ENCODE peak calls at places on chromosomes 12 and 14, in seven cellular contexts. O is prostate gland; H is tibial nerve; W is CD8-positive, alpha-beta T cell; F is BE2C; E is CD4-positive, alpha-beta memory T cell; Y is left ventricle myocardium inferior. P is an unnamed sample.
A peak's percentile ranks its signal among the peaks of the same experiment; 100 is the strongest.

GRCh38 chr12:53122961-53123468 is 19.7 kb downstream of the SOAT2 start:
- DNase-seq in O (no peak), H (no peak), W (no peak), F (peak; percentile 75), E (no peak), Y (no peak), P (no peak)

GRCh38 chr12:5096241-5096880 is 52.7 kb downstream of the KCNA5 start:
- DNase-seq in O (no peak), H (no peak), W (no peak), F (no peak), E (no peak), Y (no peak), P (no peak)

GRCh38 chr14:29163109-29163508 is 396.5 kb downstream of the FOXG1 start:
- DNase-seq in O (no peak), H (no peak), W (no peak), F (no peak), E (no peak), Y (no peak), P (no peak)

GRCh38 chr12:53463802-53464375 is 12.0 kb downstream of the PCBP2 start:
- DNase-seq in O (no peak), H (no peak), W (no peak), F (no peak), E (no peak), Y (no peak), P (no peak)

GRCh38 chr14:103427485-103428443 is 42.5 kb downstream of the MARK3 start:
- DNase-seq in O (no peak), H (no peak), W (no peak), F (no peak), E (peak; percentile 8), Y (no peak), P (no peak)

GRCh38 chr12:13371367-13371766 is 174.8 kb downstream of the EMP1 start:
- DNase-seq in O (no peak), H (no peak), W (no peak), F (no peak), E (no peak), Y (no peak), P (no peak)

GRCh38 chr12:44015333-44015941 is 179.6 kb downstream of the TMEM117 start:
- DNase-seq in O (no peak), H (no peak), W (no peak), F (no peak), E (peak; percentile 39), Y (no peak), P (no peak)

GRCh38 chr12:120041386-120042231 is 52.6 kb downstream of the BICDL1 start:
- DNase-seq in O (no peak), H (no peak), W (no peak), F (no peak), E (peak; percentile 28), Y (no peak), P (no peak)

GRCh38 chr12:27385756-27386155 is 53.1 kb downstream of the BMAL2 start:
- DNase-seq in O (no peak), H (no peak), W (no peak), F (no peak), E (no peak), Y (no peak), P (no peak)

GRCh38 chr14:60632777-60633176 is 16.5 kb downstream of the SIX1 start:
- DNase-seq in O (no peak), H (no peak), W (no peak), F (no peak), E (no peak), Y (no peak), P (no peak)

GRCh38 chr12:82730832-82731497 is 44.3 kb downstream of the TMTC2 start:
- DNase-seq in O (no peak), H (no peak), W (no peak), F (no peak), E (no peak), Y (no peak), P (no peak)

GRCh38 chr12:75661927-75662326 is 150.5 kb upstream of the KRR1 start:
- DNase-seq in O (no peak), H (no peak), W (no peak), F (no peak), E (no peak), Y (no peak), P (no peak)

GRCh38 chr12:125114365-125115141 is 49.3 kb downstream of the AACS start:
- DNase-seq in O (no peak), H (no peak), W (no peak), F (no peak), E (no peak), Y (no peak), P (no peak)

GRCh38 chr14:103522028-103522581 is 525 bp downstream of the CKB start:
- DNase-seq in O (no peak), H (no peak), W (no peak), F (peak; percentile 61), E (no peak), Y (peak; percentile 35), P (peak; percentile 91)

GRCh38 chr12:30679250-30679649 is 16.4 kb downstream of the IPO8 start:
- DNase-seq in O (no peak), H (no peak), W (no peak), F (no peak), E (no peak), Y (no peak), P (no peak)

GRCh38 chr14:55807059-55807499 is 227.1 kb downstream of the KTN1 start:
- DNase-seq in O (peak; percentile 86), H (peak; percentile 90), W (peak; percentile 64), F (peak; percentile 87), E (peak; percentile 85), Y (peak; percentile 87), P (peak; percentile 94)

GRCh38 chr12:62817556-62818271 is 117.2 kb downstream of the PPM1H start:
- DNase-seq in O (no peak), H (no peak), W (no peak), F (no peak), E (no peak), Y (no peak), P (no peak)

GRCh38 chr14:95339301-95339865 is 19.7 kb upstream of the CLMN start:
- DNase-seq in O (peak; percentile 54), H (no peak), W (no peak), F (no peak), E (no peak), Y (no peak), P (no peak)

GRCh38 chr12:85733984-85734383 is 102.2 kb downstream of the RASSF9 start:
- DNase-seq in O (no peak), H (no peak), W (no peak), F (no peak), E (no peak), Y (no peak), P (no peak)

GRCh38 chr12:79689477-79690155 is 1.1 kb downstream of the PAWR start:
- DNase-seq in O (peak; percentile 67), H (no peak), W (no peak), F (peak; percentile 10), E (peak; percentile 5), Y (peak; percentile 30), P (peak; percentile 80)

GRCh38 chr14:63677891-63678379 is 36.3 kb upstream of the WDR89 start:
- DNase-seq in O (peak; percentile 80), H (no peak), W (no peak), F (no peak), E (no peak), Y (no peak), P (no peak)

GRCh38 chr12:63844391-63845341 is at the start of gene SRGAP1:
- DNase-seq in O (peak; percentile 31), H (peak; percentile 50), W (no peak), F (peak; percentile 81), E (no peak), Y (peak; percentile 75), P (peak; percentile 90)

GRCh38 chr12:24840046-24840800 is 108.7 kb downstream of the BCAT1 start:
- DNase-seq in O (no peak), H (no peak), W (no peak), F (no peak), E (no peak), Y (no peak), P (no peak)

GRCh38 chr12:131938082-131938481 is 9.0 kb downstream of the PUS1 start:
- DNase-seq in O (no peak), H (no peak), W (no peak), F (no peak), E (no peak), Y (no peak), P (peak; percentile 18)

GRCh38 chr12:104641862-104642261 is 185.1 kb downstream of the CHST11 start:
- DNase-seq in O (no peak), H (no peak), W (no peak), F (no peak), E (no peak), Y (no peak), P (no peak)

GRCh38 chr12:42590324-42590934 is 883 bp upstream of the PRICKLE1 start:
- DNase-seq in O (no peak), H (no peak), W (no peak), F (peak; percentile 44), E (no peak), Y (peak; percentile 21), P (peak; percentile 66)

GRCh38 chr14:92704036-92704804 is 44.2 kb downstream of the LGMN start:
- DNase-seq in O (no peak), H (no peak), W (no peak), F (no peak), E (no peak), Y (no peak), P (peak; percentile 70)

DNA sequence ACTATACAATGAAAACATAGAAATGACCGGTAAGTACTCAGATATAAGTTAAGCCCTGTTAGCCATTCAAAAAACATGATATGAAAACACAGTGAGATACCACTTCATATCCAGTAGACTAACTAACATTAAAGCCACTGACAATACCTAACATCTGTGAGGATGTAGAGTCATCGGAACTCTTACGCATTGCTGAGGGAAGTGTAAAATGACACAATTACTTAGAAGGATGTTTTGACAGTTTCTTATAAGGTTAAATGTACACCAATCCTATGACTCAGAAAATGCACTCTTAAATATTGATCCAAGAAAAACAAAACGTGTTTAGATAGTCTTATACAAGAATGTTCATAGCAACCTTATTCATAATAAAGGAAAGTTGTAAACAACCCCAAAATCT is 782.9 kb downstream of the BCL11B start:
- DNase-seq in O (no peak), H (no peak), W (no peak), F (no peak), E (no peak), Y (no peak), P (no peak)
- H3K9me3 ChIP-seq in O (no peaks in the 10 kb centered on the region), H (no peaks in the 10 kb centered on the region), W (no peaks in the 10 kb centered on the region), F (no peaks in the 10 kb centered on the region), E (no peaks in the 10 kb centered on the region), Y (peaks cover 18% of the 10 kb centered on the region), P (peaks cover 4% of the 10 kb centered on the region)

GRCh38 chr14:24145700-24146621 is at the start of gene PSME2:
- DNase-seq in O (no peak), H (no peak), W (no peak), F (no peak), E (no peak), Y (no peak), P (no peak)
- H3K4me1 ChIP-seq in O (peaks cover 11% of the 10 kb centered on the region), H (peaks cover 62% of the 10 kb centered on the region), W (peaks cover 39% of the 10 kb centered on the region), F (no peaks in the 10 kb centered on the region), E (peaks cover 67% of the 10 kb centered on the region), Y (peaks cover 65% of the 10 kb centered on the region), P (peaks cover 28% of the 10 kb centered on the region)

DNA sequence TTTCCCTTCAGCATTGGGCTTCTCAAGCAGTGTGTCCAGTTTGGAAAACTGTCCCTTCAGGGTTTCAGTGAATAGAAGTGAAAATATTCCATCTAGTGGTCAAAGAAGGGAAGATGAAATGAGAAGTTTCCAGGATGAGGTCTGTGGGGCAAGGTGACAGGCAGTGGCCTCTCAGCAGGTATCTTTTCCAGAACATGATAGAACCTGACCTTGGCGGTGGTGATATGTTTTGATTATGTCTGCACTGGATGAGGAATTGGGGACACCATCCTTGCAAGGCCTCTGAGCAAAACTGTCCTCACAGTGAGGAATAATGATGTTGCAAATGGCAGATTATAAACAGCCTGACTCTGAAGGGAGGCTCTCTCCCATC is 4.7 kb downstream of the GPX2 start:
- DNase-seq in O (no peak), H (no peak), W (no peak), F (no peak), E (no peak), Y (no peak), P (no peak)
- H3K9me3 ChIP-seq in O (no peaks in the 10 kb centered on the region), H (no peaks in the 10 kb centered on the region), W (no peaks in the 10 kb centered on the region), F (no peaks in the 10 kb centered on the region), E (no peaks in the 10 kb centered on the region), Y (no peaks in the 10 kb centered on the region), P (no peaks in the 10 kb centered on the region)

GRCh38 chr12:68624933-68625332 is 14.2 kb downstream of the RAP1B start:
- DNase-seq in O (no peak), H (no peak), W (no peak), F (no peak), E (no peak), Y (no peak), P (no peak)
- H3K4me1 ChIP-seq in O (no peaks in the 10 kb centered on the region), H (peaks cover 64% of the 10 kb centered on the region), W (peaks cover 80% of the 10 kb centered on the region), F (no peaks in the 10 kb centered on the region), E (peaks cover 87% of the 10 kb centered on the region), Y (peaks cover 65% of the 10 kb centered on the region), P (peaks cover 27% of the 10 kb centered on the region)

P was measured in kidney.